ENCODE peak calls at places on chromosomes 2 and 18, in six cellular contexts. Q is GM13977, V is Daoy, N is EL, H is astrocyte of the spinal cord, J is Caki2. A is an unnamed sample.

GRCh38 chr2:224552771-224553170 is 32.4 kb downstream of the CUL3 start:
- DNase-seq in Q (no peak), V (no peak), N (no peak), H (no peak), J (no peak), A (no peak)

GRCh38 chr2:37201766-37202165 is 5.5 kb downstream of the CEBPZOS start:
- DNase-seq in Q (no peak), V (peak; percentile 27), N (peak; percentile 30), H (peak; percentile 24), J (no peak), A (no peak)

GRCh38 chr18:79439201-79440023 is 43.7 kb downstream of the NFATC1 start:
- DNase-seq in Q (no peak), V (peak; percentile 52), N (peak; percentile 9), H (peak; percentile 42), J (no peak), A (no peak)

GRCh38 chr2:43383533-43383932 is 157.1 kb upstream of the ZFP36L2 start:
- DNase-seq in Q (no peak), V (no peak), N (no peak), H (no peak), J (no peak), A (no peak)

GRCh38 chr2:221844966-221845365 is 272.9 kb upstream of the EPHA4 start:
- DNase-seq in Q (no peak), V (no peak), N (peak; percentile 34), H (no peak), J (no peak), A (no peak)

GRCh38 chr2:172461591-172462392 is 34.4 kb downstream of the ITGA6 start:
- DNase-seq in Q (peak; percentile 46), V (peak; percentile 71), N (peak; percentile 45), H (peak; percentile 51), J (peak; percentile 40), A (peak; percentile 22)

GRCh38 chr2:37005118-37005868 is 39.0 kb upstream of the STRN start:
- DNase-seq in Q (peak; percentile 23), V (no peak), N (peak; percentile 18), H (peak; percentile 38), J (peak; percentile 16), A (peak; percentile 2)

GRCh38 chr2:47098953-47099352 is 56.2 kb downstream of the STPG4 start:
- DNase-seq in Q (no peak), V (no peak), N (no peak), H (no peak), J (no peak), A (no peak)

GRCh38 chr2:207847807-207848544 is 78.3 kb upstream of the FZD5 start:
- DNase-seq in Q (no peak), V (peak; percentile 93), N (peak; percentile 20), H (peak; percentile 82), J (peak; percentile 82), A (peak; percentile 90)